ENCODE peak calls at places on chromosomes 3 and 15, in seven cellular contexts. G is neuronal stem cell, D is mesendoderm, I is H9, C is H1, P is IMR-90, T is mesenchymal stem cell. F is an unnamed sample.

GRCh38 chr3:135134293-135134692 is 339.2 kb downstream of the EPHB1 start:
- DNase-seq in G (no peak), P (no peak), D (no peak), T (no peak), C (no peak), I (no peak), F (no peak)

GRCh38 chr15:58477228-58477627 is 45.4 kb downstream of the LIPC start:
- DNase-seq in P (no peak), D (no peak), T (no peak), C (no peak), G (no peak), I (no peak), F (no peak)

GRCh38 chr15:56495050-56495449 is 30.1 kb upstream of the MNS1 start:
- DNase-seq in P (no peak), C (no peak), I (no peak), D (no peak), T (no peak), G (no peak), F (no peak)

GRCh38 chr15:47670365-47670764 is 46.9 kb upstream of the SEMA6D start:
- DNase-seq in T (no peak), D (no peak), C (no peak), G (no peak), P (no peak), I (no peak), F (no peak)

GRCh38 chr3:194218646-194219453 is 82.9 kb downstream of the HES1 start:
- DNase-seq in G (no peak), D (no peak), I (no peak), T (no peak), P (no peak), C (no peak), F (no peak)

GRCh38 chr3:111859061-111859973 is at the start of gene PHLDB2:
- DNase-seq in T (peak), P (peak), I (peak), G (peak), D (peak), C (no peak), F (peak)

GRCh38 chr3:136913168-136913567 is 44.6 kb upstream of the IL20RB start:
- DNase-seq in C (no peak), I (no peak), D (no peak), P (no peak), G (no peak), T (no peak), F (no peak)

GRCh38 chr15:47717036-47717611 is at the start of gene SEMA6D:
- DNase-seq in C (peak), G (peak), D (peak), T (peak), P (peak), I (peak), F (no peak)

GRCh38 chr15:87155771-87156170 is 1076.1 kb downstream of the AGBL1 start:
- DNase-seq in D (no peak), G (no peak), C (no peak), P (no peak), I (no peak), T (peak), F (no peak)

GRCh38 chr3:56971261-56971660 is 89.2 kb upstream of the SPATA12 start:
- DNase-seq in P (no peak), I (peak), C (no peak), T (no peak), G (no peak), D (no peak), F (no peak)

GRCh38 chr15:90838544-90838943 is 29.8 kb upstream of the FURIN start:
- DNase-seq in I (no peak), D (no peak), C (no peak), P (no peak), G (no peak), T (no peak), F (no peak)

GRCh38 chr3:113719294-113719693 is 22.9 kb upstream of the USF3 start:
- DNase-seq in P (no peak), D (no peak), C (no peak), I (no peak), T (no peak), G (no peak), F (no peak)

GRCh38 chr3:111895079-111895478 is 36.0 kb downstream of the PHLDB2 start:
- DNase-seq in D (peak), T (peak), C (no peak), I (no peak), P (peak), G (no peak), F (no peak)

GRCh38 chr3:125281411-125281810 is 68.9 kb upstream of the SLC12A8 start:
- DNase-seq in G (no peak), P (no peak), C (no peak), I (no peak), D (no peak), T (peak), F (no peak)

GRCh38 chr15:88006146-88006545 is 250.4 kb downstream of the NTRK3 start:
- DNase-seq in D (no peak), P (no peak), G (no peak), T (no peak), I (no peak), C (no peak), F (no peak)

GRCh38 chr3:139982404-139982803 is 47.4 kb downstream of the CLSTN2 start:
- DNase-seq in P (no peak), C (no peak), I (peak), D (peak), T (no peak), G (no peak), F (no peak)

GRCh38 chr15:35290301-35290721 is 205.2 kb upstream of the NANOGP8 start:
- DNase-seq in P (no peak), G (no peak), I (no peak), T (peak), D (no peak), C (no peak), F (no peak)

GRCh38 chr15:90838066-90838465 is 30.3 kb upstream of the FURIN start:
- DNase-seq in P (no peak), G (no peak), T (no peak), D (no peak), I (no peak), C (no peak), F (no peak)

GRCh38 chr15:37106490-37107001 is 6.2 kb upstream of the MEIS2 start:
- DNase-seq in G (peak), P (peak), I (peak), T (peak), C (no peak), D (peak), F (peak)

GRCh38 chr3:5198986-5199731 is 11.7 kb downstream of the EDEM1 start:
- DNase-seq in G (no peak), I (no peak), D (no peak), T (no peak), P (no peak), C (no peak), F (peak)

GRCh38 chr15:64755427-64755823 is 20.0 kb downstream of the RBPMS2 start:
- DNase-seq in C (no peak), T (no peak), I (no peak), P (no peak), D (no peak), G (no peak), F (no peak)

GRCh38 chr3:197613187-197613586 is 57.4 kb upstream of the BDH1 start:
- DNase-seq in C (no peak), G (no peak), D (no peak), P (no peak), T (no peak), I (no peak), F (no peak)

GRCh38 chr15:83068054-83068453 is 1.0 kb upstream of the BTBD1 start:
- DNase-seq in T (no peak), I (no peak), C (no peak), P (no peak), D (no peak), G (no peak), F (no peak)

GRCh38 chr15:40072216-40072990 is 33.4 kb upstream of the SRP14 start:
- DNase-seq in C (no peak), D (no peak), T (no peak), G (no peak), P (no peak), I (peak), F (peak)

GRCh38 chr15:83919319-83919830 is 265.5 kb downstream of the ADAMTSL3 start:
- DNase-seq in T (no peak), I (no peak), G (no peak), C (no peak), P (no peak), D (no peak), F (no peak)

GRCh38 chr3:128846501-128846900 is 32.9 kb upstream of the ACAD9 start:
- DNase-seq in T (no peak), G (no peak), I (no peak), D (no peak), C (no peak), P (no peak), F (no peak)

GRCh38 chr15:93454788-93455187 is 365.8 kb upstream of the RGMA start:
- DNase-seq in C (no peak), D (peak), T (no peak), G (no peak), I (no peak), P (no peak), F (no peak)

GRCh38 chr15:80934761-80935221 is 54.8 kb downstream of the MESD start:
- DNase-seq in P (peak), I (peak), C (no peak), D (peak), G (no peak), T (peak), F (no peak)

GRCh38 chr15:42736793-42737528 is at the start of gene CDAN1:
- DNase-seq in G (peak), I (peak), C (peak), T (peak), D (peak), P (peak), F (peak)

GRCh38 chr15:93300796-93301195 is 211.8 kb upstream of the RGMA start:
- DNase-seq in C (no peak), T (no peak), I (no peak), D (no peak), G (no peak), P (no peak), F (no peak)

GRCh38 chr3:58180099-58180880 is 30.5 kb downstream of the DNASE1L3 start:
- DNase-seq in D (no peak), T (no peak), P (no peak), G (no peak), C (no peak), I (no peak), F (no peak)

GRCh38 chr15:96585634-96586386 is 255.3 kb downstream of the NR2F2 start:
- DNase-seq in I (no peak), G (no peak), T (no peak), P (peak), C (no peak), D (peak), F (no peak)

GRCh38 chr15:84929795-84930371 is 45.4 kb downstream of the SLC28A1 start:
- DNase-seq in I (no peak), G (no peak), T (peak), C (no peak), D (no peak), P (peak), F (peak)

GRCh38 chr15:74182131-74182530 is 8.6 kb downstream of the ISLR start:
- DNase-seq in D (no peak), T (no peak), I (no peak), P (no peak), G (no peak), C (no peak), F (no peak)

GRCh38 chr15:40511093-40511471 is 40.3 kb downstream of the CHST14 start:
- DNase-seq in C (no peak), T (no peak), G (no peak), D (peak), I (no peak), P (no peak), F (peak)

GRCh38 chr3:11154036-11154952 is at the start of gene HRH1:
- DNase-seq in I (no peak), P (no peak), C (no peak), D (peak), G (peak), T (no peak), F (no peak)

GRCh38 chr3:188978772-188979171 is 193.0 kb upstream of the TPRG1 start:
- DNase-seq in P (peak), D (peak), I (no peak), G (no peak), T (peak), C (no peak), F (no peak)

GRCh38 chr15:42062284-42062806 is 32.0 kb downstream of the PLA2G4D start:
- DNase-seq in C (no peak), I (no peak), P (no peak), D (no peak), G (no peak), T (no peak), F (no peak)

GRCh38 chr3:140368223-140368811 is 309.5 kb upstream of the TRIM42 start:
- DNase-seq in T (no peak), D (no peak), P (no peak), G (no peak), C (no peak), I (no peak), F (no peak)

DNA sequence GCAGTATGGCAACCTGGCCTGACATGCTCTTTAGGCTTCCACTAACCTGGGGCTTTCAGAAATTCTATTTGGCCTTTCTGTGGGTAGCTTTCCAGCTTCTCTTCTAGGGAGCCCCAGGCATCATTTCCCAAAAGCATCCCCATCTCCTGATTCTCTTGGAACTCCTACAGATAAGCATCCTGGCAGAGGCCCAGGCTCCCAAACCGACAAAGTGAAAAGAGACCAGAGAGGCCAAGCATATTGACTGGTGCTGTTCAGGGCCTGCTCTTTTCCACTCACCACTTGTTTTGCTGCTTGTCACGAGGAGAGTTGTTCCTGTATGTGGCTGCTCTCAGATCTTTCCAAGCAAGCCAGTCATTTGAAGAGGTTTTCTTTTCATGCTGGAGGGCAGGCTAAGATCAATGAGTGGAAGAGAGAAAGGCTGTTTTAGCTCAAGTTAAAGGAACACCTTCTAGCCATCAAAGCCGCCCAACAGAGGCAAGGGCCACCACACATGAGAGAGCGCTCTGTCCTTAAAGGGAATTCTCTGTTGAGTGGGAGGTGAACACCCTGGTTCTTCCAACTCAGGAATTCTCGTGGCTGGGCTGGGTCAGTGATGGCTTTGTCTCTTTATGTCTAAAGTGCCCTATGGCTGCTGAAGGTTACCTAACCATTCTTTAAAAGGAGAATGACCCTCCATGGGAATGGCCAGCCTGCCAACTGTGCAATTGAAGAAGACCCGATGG is 31.1 kb upstream of the NR2E3 start:
- DNase-seq in D (no peak), I (no peak), G (no peak), C (no peak), T (no peak), P (no peak), F (no peak)
- H2BK120ac ChIP-seq in D (no peak), I (no peak), G (no peak), C (no peak), T (no peak), P (peak), F (no peak)

GRCh38 chr3:13459605-13460340 is 20.3 kb upstream of the HDAC11 start:
- DNase-seq in T (no peak), I (no peak), P (no peak), C (no peak), G (no peak), D (no peak), F (no peak)
- H2BK120ac ChIP-seq in T (no peak), I (no peak), P (no peak), C (no peak), G (peak), D (no peak), F (no peak)

GRCh38 chr3:137930976-137931375 is 79.0 kb upstream of the CLDN18 start:
- DNase-seq in I (no peak), G (no peak), T (no peak), C (no peak), P (no peak), D (no peak), F (no peak)

GRCh38 chr3:137926991-137927390 is 83.0 kb upstream of the CLDN18 start:
- DNase-seq in I (no peak), C (no peak), D (no peak), T (no peak), G (no peak), P (no peak), F (no peak)

GRCh38 chr3:137924628-137925027 is 85.3 kb upstream of the CLDN18 start:
- DNase-seq in T (no peak), I (no peak), C (no peak), P (no peak), D (no peak), G (no peak), F (no peak)

DNA sequence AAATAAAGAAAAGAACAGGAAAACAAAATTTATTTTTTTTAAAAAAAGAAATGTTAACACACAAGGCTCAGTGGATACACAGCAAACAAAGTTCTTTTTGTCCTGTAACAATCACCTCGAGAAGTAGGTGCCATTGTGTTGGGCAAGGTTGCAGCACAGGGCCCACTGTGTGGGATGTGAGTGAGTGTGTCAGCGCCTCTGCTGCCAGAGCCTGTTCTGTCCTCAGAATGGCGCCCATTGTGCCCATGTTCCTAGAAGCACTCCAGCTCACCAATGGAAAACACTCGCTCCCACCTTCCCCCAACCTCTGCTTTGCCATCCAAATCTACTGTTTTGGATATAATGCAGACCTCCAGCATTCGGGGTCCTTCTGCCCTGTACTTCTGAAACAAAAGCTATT is 84.9 kb upstream of the CLDN18 start:
- DNase-seq in C (no peak), I (no peak), P (no peak), T (no peak), G (no peak), D (no peak), F (no peak)
- H2BK120ac ChIP-seq in C (no peak), I (no peak), P (no peak), T (no peak), G (no peak), D (no peak), F (no peak)

DNA sequence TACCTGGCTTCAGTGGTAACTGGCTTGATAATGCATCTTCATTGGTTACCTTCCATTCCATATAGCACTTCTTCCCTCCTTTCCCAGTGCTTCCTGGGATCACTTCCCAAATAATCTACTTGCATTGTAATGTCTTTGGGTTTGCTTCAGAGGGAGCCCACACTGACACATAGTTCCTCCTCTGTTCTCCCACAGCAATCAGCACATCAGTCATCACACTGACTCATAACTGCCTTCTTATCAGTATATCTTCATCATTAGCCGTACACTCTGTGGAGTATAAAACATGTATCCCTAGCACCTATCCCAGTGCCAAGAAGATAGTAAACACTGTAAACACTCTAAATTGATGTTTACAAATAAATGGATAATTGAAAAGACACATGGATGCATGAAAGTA is 91.4 kb upstream of the SCN10A start:
- DNase-seq in T (no peak), I (no peak), C (no peak), G (no peak), D (no peak), P (peak), F (no peak)
- H2BK120ac ChIP-seq in T (no peak), I (no peak), C (no peak), G (no peak), D (no peak), P (no peak), F (no peak)

DNA sequence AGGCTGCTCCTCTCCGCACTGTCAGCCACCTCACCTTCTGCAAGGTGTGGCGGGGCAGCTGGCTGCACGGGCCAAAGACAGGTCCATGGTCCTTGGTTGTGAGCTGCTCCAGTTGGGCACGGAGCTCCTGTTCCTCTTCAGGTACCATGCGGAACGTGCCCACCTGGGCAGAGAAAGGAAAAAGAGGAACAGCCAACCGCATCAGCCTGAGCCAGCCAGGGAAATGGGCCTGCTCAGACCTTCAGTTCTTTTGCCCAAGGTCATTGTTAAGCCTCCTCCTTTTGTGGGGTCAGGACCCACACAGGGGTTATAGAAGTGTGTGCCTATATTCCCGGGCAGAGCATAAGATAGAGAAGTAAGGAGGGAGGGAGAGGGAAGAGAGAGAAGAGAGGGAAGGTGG is 2.8 kb downstream of the RLBP1 start:
- DNase-seq in P (no peak), D (no peak), G (no peak), T (no peak), I (no peak), C (no peak), F (no peak)
- H2BK120ac ChIP-seq in P (no peak), D (no peak), G (no peak), T (no peak), I (no peak), C (no peak), F (no peak)

GRCh38 chr15:76347507-76348055 is 11.0 kb downstream of the ISL2 start:
- DNase-seq in T (peak), I (no peak), D (peak), G (no peak), P (no peak), C (no peak), F (peak)
- H2BK120ac ChIP-seq in T (no peak), I (no peak), D (no peak), G (no peak), P (no peak), C (no peak), F (no peak)

GRCh38 chr15:75209289-75209676 is 7.6 kb downstream of the C15orf39 start:
- DNase-seq in I (no peak), P (no peak), G (no peak), D (no peak), T (no peak), C (no peak), F (no peak)
- H2BK120ac ChIP-seq in I (no peak), P (no peak), G (no peak), D (no peak), T (no peak), C (no peak), F (no peak)

GRCh38 chr3:126937533-126938432 is 45.1 kb upstream of the PLXNA1 start:
- DNase-seq in I (no peak), C (no peak), G (no peak), T (peak), P (peak), D (no peak), F (no peak)
- H2BK120ac ChIP-seq in I (no peak), C (no peak), G (no peak), T (no peak), P (no peak), D (no peak), F (no peak)

GRCh38 chr3:64451283-64452012 is 226.2 kb upstream of the PRICKLE2 start:
- DNase-seq in T (no peak), C (no peak), P (no peak), G (no peak), D (no peak), I (no peak), F (no peak)
- H2BK120ac ChIP-seq in T (no peak), C (no peak), P (no peak), G (no peak), D (no peak), I (no peak), F (no peak)